ENCODE peak calls at places on chromosomes 12 and 14, in six cellular contexts. H is heart right ventricle, D is Right ventricle myocardium superior, L is ACHN, Y is BE2C, F is LoVo. X is an unnamed sample.

GRCh38 chr14:69535230-69535848 is 39.3 kb downstream of the CCDC177 start:
- DNase-seq in H (no peak), D (no peak), L (peak; percentile 42), Y (peak; percentile 56), F (peak; percentile 49), X (peak; percentile 69)

GRCh38 chr12:15423629-15424028 is 101.3 kb downstream of the PTPRO start:
- DNase-seq in H (no peak), D (no peak), L (no peak), Y (no peak), F (no peak), X (no peak)

GRCh38 chr12:29282452-29282851 is 98.5 kb downstream of the ERGIC2 start:
- DNase-seq in H (no peak), D (no peak), L (no peak), Y (no peak), F (no peak), X (no peak)

GRCh38 chr12:26523708-26524150 is 309.3 kb downstream of the ITPR2 start:
- DNase-seq in H (peak; percentile 77), D (peak; percentile 88), L (no peak), Y (peak; percentile 80), F (peak; percentile 26), X (no peak)

GRCh38 chr14:39175445-39176262 is 600 bp downstream of the PNN start:
- DNase-seq in H (no peak), D (no peak), L (peak; percentile 32), Y (peak; percentile 54), F (peak; percentile 26), X (peak; percentile 65)

GRCh38 chr14:80316426-80316825 is 105.1 kb upstream of the DIO2 start:
- DNase-seq in H (no peak), D (no peak), L (no peak), Y (no peak), F (no peak), X (no peak)

GRCh38 chr14:74308695-74309094 is 6.0 kb upstream of the ABCD4 start:
- DNase-seq in H (no peak), D (no peak), L (no peak), Y (no peak), F (no peak), X (no peak)

GRCh38 chr12:47604474-47604873 is 101.4 kb downstream of the RPAP3 start:
- DNase-seq in H (no peak), D (no peak), L (no peak), Y (no peak), F (no peak), X (no peak)

GRCh38 chr14:100438678-100439592 is 115.8 kb downstream of the SLC25A47 start:
- DNase-seq in H (no peak), D (no peak), L (peak; percentile 69), Y (peak; percentile 46), F (peak; percentile 95), X (no peak)

GRCh38 chr12:130086248-130086647 is 76.0 kb upstream of the FZD10 start:
- DNase-seq in H (no peak), D (no peak), L (no peak), Y (no peak), F (no peak), X (no peak)

GRCh38 chr14:76456200-76456599 is 80.3 kb downstream of the ESRRB start:
- DNase-seq in H (no peak), D (no peak), L (peak; percentile 53), Y (peak; percentile 79), F (peak; percentile 23), X (peak; percentile 73)